ENCODE peak calls at places on chromosome 11, in ten cellular contexts. R is dermis blood vessel endothelial cell, X is cardiac muscle cell, B is psoas muscle, G is 8988T, Q is T1000, S is cardiac fibroblast, I is KG1, H is hepatic stellate cell, N is HCT116. D is an unnamed sample.

GRCh38 chr11:70353900-70354568 is 44.3 kb upstream of the CTTN start:
- DNase-seq in I (no peak), G (no peak), Q (no peak), N (no peak), B (no peak), R (no peak), S (no peak), X (no peak), H (no peak), D (no peak)

GRCh38 chr11:76588455-76589325 is 81.9 kb downstream of the LRRC32 start:
- DNase-seq in H (peak; percentile 59), S (peak; percentile 73), B (peak; percentile 78), N (no peak), X (peak; percentile 80), G (no peak), I (peak; percentile 95), Q (no peak), R (peak; percentile 97), D (no peak)

GRCh38 chr11:22666320-22666699 is at the start of gene GAS2:
- DNase-seq in X (peak; percentile 1), Q (no peak), I (no peak), H (no peak), S (no peak), G (no peak), N (no peak), B (no peak), R (no peak), D (no peak)

GRCh38 chr11:48093795-48094642 is 113.7 kb downstream of the PTPRJ start:
- DNase-seq in X (peak; percentile 35), R (no peak), B (no peak), G (no peak), I (no peak), Q (no peak), N (no peak), H (no peak), S (no peak), D (no peak)

GRCh38 chr11:101848262-101848661 is 66.5 kb upstream of the CEP126 start:
- DNase-seq in G (no peak), I (no peak), Q (no peak), H (no peak), B (no peak), N (no peak), S (peak; percentile 65), R (peak; percentile 46), X (peak; percentile 35), D (no peak)

GRCh38 chr11:84518601-84519183 is 1108.5 kb downstream of the DLG2 start:
- DNase-seq in Q (no peak), I (no peak), G (no peak), H (no peak), X (no peak), S (no peak), B (no peak), R (no peak), N (no peak), D (no peak)

GRCh38 chr11:84022695-84023094 is 736.5 kb upstream of the CCDC90B start:
- DNase-seq in Q (no peak), X (no peak), S (no peak), H (no peak), N (no peak), I (no peak), G (no peak), R (no peak), B (no peak), D (no peak)

GRCh38 chr11:109486129-109486528 is 64.1 kb downstream of the C11orf87 start:
- DNase-seq in H (no peak), R (no peak), B (no peak), N (no peak), Q (no peak), I (no peak), S (no peak), X (no peak), G (no peak), D (no peak)

GRCh38 chr11:73186294-73186850 is 31.7 kb upstream of the P2RY2 start:
- DNase-seq in G (no peak), B (no peak), S (no peak), Q (no peak), I (no peak), H (no peak), N (no peak), R (no peak), X (no peak), D (no peak)

GRCh38 chr11:100546714-100547113 is 140.4 kb upstream of the ARHGAP42 start:
- DNase-seq in N (peak; percentile 21), B (no peak), Q (no peak), R (peak; percentile 68), X (peak; percentile 63), H (no peak), I (no peak), G (no peak), S (peak; percentile 75), D (no peak)

GRCh38 chr11:97687106-97687505 is 1297.3 kb downstream of the JRKL start:
- DNase-seq in X (no peak), Q (no peak), B (no peak), N (no peak), R (no peak), S (no peak), I (no peak), G (no peak), H (no peak), D (no peak)

D was measured in T-helper 17 cell.